ENCODE peak calls at places on chromosomes 11 and 22, in six cellular contexts. K is stimulated activated CD8-positive, alpha-beta memory T cell treated with anti-CD3 and anti-CD28 coated beads, Interleukin-7, amount 100 ng/mL, for 24 hours; S is cardiac muscle cell; I is nucleus accumbens; R is CD4-positive, alpha-beta T cell; E is epithelial cell of prostate. O is an unnamed sample.

GRCh38 chr11:36157151-36157519 is 132.1 kb downstream of the COMMD9 start:
- DNase-seq in K (no peak), S (no peak), I (no peak), R (no peak), E (no peak), O (no peak)

GRCh38 chr22:32917577-32918375 is 116.3 kb downstream of the TIMP3 start:
- DNase-seq in K (no peak), S (peak), I (no peak), R (no peak), E (no peak), O (no peak)

GRCh38 chr22:49340406-49340805 is 487.3 kb downstream of the BRD1 start:
- DNase-seq in K (no peak), S (no peak), I (no peak), R (no peak), E (no peak), O (no peak)

GRCh38 chr11:133082851-133083488 is 449.3 kb downstream of the OPCML start:
- DNase-seq in K (peak), S (peak), I (peak), R (no peak), E (no peak), O (no peak)

GRCh38 chr11:61082931-61083531 is 19.3 kb upstream of the CD5 start:
- DNase-seq in K (no peak), S (no peak), I (no peak), R (no peak), E (no peak), O (no peak)

GRCh38 chr22:45207981-45208664 is 32.6 kb downstream of the KIAA0930 start:
- DNase-seq in K (no peak), S (no peak), I (peak), R (no peak), E (peak), O (no peak)

GRCh38 chr22:42418811-42419243 is 13.4 kb downstream of the NFAM1 start:
- DNase-seq in K (no peak), S (no peak), I (no peak), R (no peak), E (no peak), O (no peak)

GRCh38 chr11:5280582-5281102 is 10.9 kb upstream of the HBE1 start:
- DNase-seq in K (no peak), S (peak), I (no peak), R (no peak), E (peak), O (peak)

GRCh38 chr22:44335066-44335839 is 22.5 kb upstream of the SHISAL1 start:
- DNase-seq in K (no peak), S (no peak), I (no peak), R (no peak), E (no peak), O (no peak)

GRCh38 chr11:128508785-128509518 is 78.4 kb downstream of the ETS1 start:
- DNase-seq in K (no peak), S (no peak), I (no peak), R (no peak), E (no peak), O (no peak)

GRCh38 chr11:110147965-110148709 is 54.9 kb downstream of the ZC3H12C start:
- DNase-seq in K (no peak), S (no peak), I (no peak), R (no peak), E (no peak), O (no peak)

GRCh38 chr11:59967677-59968394 is 4.0 kb downstream of the OOSP4A start:
- DNase-seq in K (no peak), S (no peak), I (no peak), R (no peak), E (no peak), O (no peak)

GRCh38 chr11:59097113-59097708 is 9.8 kb upstream of the FAM111B start:
- DNase-seq in K (peak), S (peak), I (no peak), R (peak), E (no peak), O (peak)

GRCh38 chr22:21926728-21927127 is 25.9 kb downstream of the PPM1F start:
- DNase-seq in K (no peak), S (no peak), I (no peak), R (no peak), E (no peak), O (no peak)

GRCh38 chr11:126511475-126512115 is 156.1 kb downstream of the ST3GAL4 start:
- DNase-seq in K (no peak), S (no peak), I (no peak), R (no peak), E (no peak), O (no peak)

GRCh38 chr22:47233316-47234243 is 471.1 kb downstream of the TBC1D22A start:
- DNase-seq in K (no peak), S (no peak), I (no peak), R (no peak), E (no peak), O (no peak)